ENCODE peak calls at places on chromosome 11, in eight cellular contexts. Y is HAP-1; U is sciatic nerve; S is NCI-H1694 treated with DMSO at 0.1 percent for 48 hours; X is activated naive CD8-positive, alpha-beta T cell treated with anti-CD3 and anti-CD28 coated beads for 36 hours; E is EL; Q is IMR-90; P is prostate gland. I is an unnamed sample.

GRCh38 chr11:9568854-9569587 is 4.4 kb upstream of the WEE1 start:
- DNase-seq in Q (peak), X (no peak), P (peak), Y (peak), E (peak), S (no peak), U (no peak), I (peak)

GRCh38 chr11:121927359-121927758 is 188.7 kb downstream of the BLID start:
- DNase-seq in U (no peak), Q (no peak), Y (no peak), S (no peak), P (no peak), E (no peak), X (no peak), I (no peak)

GRCh38 chr11:10607462-10607861 is 39.0 kb upstream of the LYVE1 start:
- DNase-seq in X (no peak), Y (no peak), P (no peak), S (no peak), U (no peak), E (no peak), Q (no peak), I (no peak)

GRCh38 chr11:128587415-128587814 is at the start of gene ETS1:
- DNase-seq in Q (no peak), Y (peak), S (no peak), U (no peak), P (no peak), E (no peak), X (no peak), I (peak)

GRCh38 chr11:33773399-33774355 is 643 bp downstream of the FBXO3 start:
- DNase-seq in Y (peak), X (peak), S (no peak), U (no peak), Q (peak), P (no peak), E (peak), I (peak)

GRCh38 chr11:121448431-121448941 is 3.6 kb upstream of the SORL1 start:
- DNase-seq in P (no peak), E (no peak), X (peak), Q (peak), Y (no peak), U (no peak), S (no peak), I (peak)

GRCh38 chr11:78784321-78785061 is 209.8 kb upstream of the NARS2 start:
- DNase-seq in U (no peak), E (peak), S (no peak), P (no peak), Y (no peak), Q (peak), X (no peak), I (peak)

GRCh38 chr11:2269601-2270321 is 627 bp downstream of the ASCL2 start:
- DNase-seq in U (peak), Q (peak), X (peak), P (peak), E (peak), Y (peak), S (no peak), I (peak)

GRCh38 chr11:131504199-131504949 is 134.0 kb downstream of the NTM start:
- DNase-seq in Q (no peak), Y (no peak), X (no peak), P (no peak), E (no peak), U (no peak), S (no peak), I (peak)

GRCh38 chr11:105211806-105212531 is 72.4 kb upstream of the CARD18 start:
- DNase-seq in U (no peak), P (no peak), X (no peak), S (no peak), E (no peak), Q (peak), Y (no peak), I (no peak)

GRCh38 chr11:72430743-72431570 is 3.4 kb downstream of the CLPB start:
- DNase-seq in U (no peak), Y (peak), X (peak), P (peak), Q (peak), E (peak), S (peak), I (peak)

GRCh38 chr11:30879322-30880020 is 293.3 kb upstream of the MPPED2 start:
- DNase-seq in Y (peak), Q (no peak), S (peak), E (no peak), X (no peak), P (peak), U (no peak), I (no peak)

GRCh38 chr11:77479746-77480352 is 6.0 kb upstream of the PAK1 start:
- DNase-seq in Q (no peak), E (no peak), Y (no peak), P (no peak), S (no peak), U (no peak), X (no peak), I (no peak)

GRCh38 chr11:34256150-34256549 is 101.7 kb downstream of the ABTB2 start:
- DNase-seq in X (no peak), S (no peak), E (no peak), Y (no peak), U (no peak), P (no peak), Q (no peak), I (no peak)

GRCh38 chr11:79485694-79486093 is 44.9 kb upstream of the TENM4 start:
- DNase-seq in Q (no peak), S (no peak), X (no peak), U (no peak), Y (peak), P (no peak), E (no peak), I (no peak)

GRCh38 chr11:113114452-113115027 is 153.3 kb downstream of the NCAM1 start:
- DNase-seq in P (peak), S (peak), Q (peak), Y (peak), E (peak), X (no peak), U (peak), I (peak)

GRCh38 chr11:133903875-133904817 is 52.6 kb downstream of the IGSF9B start:
- DNase-seq in Y (no peak), Q (no peak), U (peak), P (no peak), S (no peak), E (no peak), X (no peak), I (no peak)

GRCh38 chr11:2298795-2299747 is 2.6 kb downstream of the C11orf21 start:
- DNase-seq in P (peak), Q (no peak), X (peak), U (peak), S (no peak), Y (peak), E (no peak), I (peak)

GRCh38 chr11:24134879-24135588 is 361.8 kb upstream of the LUZP2 start:
- DNase-seq in Q (no peak), E (no peak), U (no peak), X (no peak), S (no peak), P (no peak), Y (no peak), I (no peak)